ENCODE peak calls at places on chromosomes 4 and X, in five cellular contexts. M is left lung; S is naive thymus-derived CD4-positive, alpha-beta T cell; W is right cardiac atrium; P is epithelial cell of esophagus. N is an unnamed sample.

GRCh38 chr4:138460477-138460876 is 218.3 kb upstream of the SLC7A11 start:
- DNase-seq in W (no peak), M (no peak), P (no peak), S (no peak), N (no peak)

GRCh38 chrX:102712216-102712966 is at the start of gene GPRASP2:
- DNase-seq in S (no peak), P (peak), M (peak), W (peak), N (no peak)

GRCh38 chr4:23169598-23170311 is 477.0 kb downstream of the GBA3 start:
- DNase-seq in S (no peak), W (no peak), P (no peak), M (no peak), N (no peak)

GRCh38 chrX:47751670-47752069 is 85.0 kb upstream of the ZNF81 start:
- DNase-seq in M (peak), P (peak), W (no peak), S (no peak), N (peak)

GRCh38 chr4:144985536-144985935 is 112.5 kb downstream of the ANAPC10 start:
- DNase-seq in S (no peak), W (no peak), P (no peak), M (no peak), N (no peak)

GRCh38 chr4:3786196-3786869 is 20.1 kb downstream of the ADRA2C start:
- DNase-seq in W (no peak), M (no peak), S (no peak), P (no peak), N (no peak)

GRCh38 chr4:176001171-176002006 is 64.3 kb upstream of the WDR17 start:
- DNase-seq in M (peak), S (no peak), P (peak), W (peak), N (no peak)

GRCh38 chr4:27692098-27692679 is 831.5 kb downstream of the STIM2 start:
- DNase-seq in P (peak), M (no peak), S (no peak), W (no peak), N (peak)

GRCh38 chrX:38870386-38870895 is 69.2 kb downstream of the MID1IP1 start:
- DNase-seq in M (no peak), S (no peak), P (peak), W (no peak), N (no peak)

GRCh38 chr4:145732001-145732400 is 52.1 kb downstream of the C4orf51 start:
- DNase-seq in P (no peak), M (no peak), W (no peak), S (no peak), N (no peak)

GRCh38 chr4:185566425-185566824 is 31.1 kb upstream of the PDLIM3 start:
- DNase-seq in S (no peak), P (no peak), M (no peak), W (peak), N (no peak)

GRCh38 chr4:55157559-55158277 is 32.3 kb upstream of the KDR start:
- DNase-seq in S (no peak), M (no peak), P (no peak), W (no peak), N (no peak)

GRCh38 chrX:49767231-49767630 is 61.9 kb upstream of the PAGE4 start:
- DNase-seq in S (no peak), M (no peak), W (no peak), P (no peak), N (no peak)

GRCh38 chr4:158769175-158769831 is 477 bp downstream of the FNIP2 start:
- DNase-seq in M (peak), P (peak), S (peak), W (peak), N (peak)

GRCh38 chr4:176261481-176261880 is 7.5 kb downstream of the ASB5 start:
- DNase-seq in M (no peak), S (no peak), W (no peak), P (no peak), N (no peak)

GRCh38 chrX:9318761-9319160 is 146.1 kb upstream of the TBL1X start:
- DNase-seq in W (no peak), M (no peak), P (no peak), S (no peak), N (no peak)

GRCh38 chr4:13694256-13694655 is 66.7 kb upstream of the BOD1L1 start:
- DNase-seq in M (no peak), S (no peak), P (no peak), W (no peak), N (no peak)

GRCh38 chr4:76673361-76673760 is 224.6 kb downstream of the SOWAHB start:
- DNase-seq in M (no peak), P (no peak), S (no peak), W (no peak), N (no peak)

GRCh38 chrX:149512225-149512885 is 7.2 kb upstream of the IDS start:
- DNase-seq in W (peak), P (peak), S (peak), M (peak), N (peak)

GRCh38 chr4:15318621-15319348 is 109.0 kb upstream of the C1QTNF7 start:
- DNase-seq in P (peak), W (no peak), M (no peak), S (no peak), N (no peak)

GRCh38 chrX:135740683-135741149 is 27.3 kb downstream of the CT45A3 start:
- DNase-seq in W (no peak), S (no peak), M (peak), P (no peak), N (peak)

GRCh38 chr4:164617426-164617825 is 136.5 kb upstream of the SMIM31 start:
- DNase-seq in W (no peak), P (no peak), S (no peak), M (no peak), N (no peak)

GRCh38 chr4:127140306-127140705 is 492.5 kb upstream of the INTU start:
- DNase-seq in S (no peak), W (no peak), M (no peak), P (peak), N (no peak)

GRCh38 chrX:84175943-84176342 is 12.1 kb downstream of the RPS6KA6 start:
- DNase-seq in M (no peak), W (no peak), P (peak), S (no peak), N (no peak)

GRCh38 chrX:65488496-65488895 is 46.1 kb downstream of the LAS1L start:
- DNase-seq in P (no peak), S (no peak), W (no peak), M (no peak), N (no peak)

DNA sequence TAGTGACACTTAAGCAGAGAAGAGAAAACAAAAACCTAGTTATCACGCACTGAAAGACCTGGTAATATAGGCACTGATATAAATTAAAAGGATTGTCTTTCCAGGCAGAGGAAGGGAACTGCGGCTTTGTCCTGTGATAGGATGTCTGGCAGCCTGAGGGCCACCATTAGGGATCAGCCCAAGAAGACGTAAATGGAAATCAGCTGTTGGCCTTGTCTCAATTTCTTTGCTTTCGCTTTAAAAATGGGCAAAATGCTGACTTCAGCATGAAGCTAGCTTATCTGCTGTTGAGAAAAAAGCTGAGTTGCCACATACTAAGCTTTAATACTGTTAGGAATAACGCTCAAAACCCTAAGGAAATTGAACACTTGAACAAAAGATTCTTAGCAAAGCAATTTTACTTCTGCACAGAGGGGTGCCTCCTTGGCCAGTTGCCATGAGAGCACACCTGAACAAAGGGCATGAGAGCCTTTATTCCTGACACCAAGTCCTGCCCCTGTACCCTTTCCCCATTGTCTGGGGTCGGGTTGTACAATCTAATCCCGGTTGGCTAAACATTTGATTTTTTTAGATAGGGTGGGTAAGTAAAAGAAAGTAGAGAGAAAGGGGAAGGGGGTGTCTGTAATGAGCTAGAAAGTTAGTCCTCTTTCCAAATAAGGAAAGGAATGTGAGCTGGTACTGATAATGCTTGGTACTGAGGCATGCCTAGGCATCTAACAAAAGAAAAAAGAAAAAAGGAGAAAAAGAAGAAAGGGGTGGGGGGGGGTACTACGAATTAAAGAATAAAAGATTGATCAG is 85.2 kb upstream of the UCP1 start:
- DNase-seq in S (no peak), W (no peak), M (no peak), P (no peak), N (no peak)
- H3K4me3 ChIP-seq in S (no peak), W (peak), M (no peak), P (no peak), N (no peak)

GRCh38 chr4:87071401-87071800 is 136.6 kb downstream of the AFF1 start:
- DNase-seq in P (no peak), M (no peak), S (no peak), W (no peak), N (no peak)

GRCh38 chr4:87073187-87073569 is 138.4 kb downstream of the AFF1 start:
- DNase-seq in M (no peak), W (no peak), S (no peak), P (no peak), N (no peak)

GRCh38 chr4:87076690-87077358 is 142.0 kb downstream of the AFF1 start:
- DNase-seq in P (no peak), M (no peak), S (no peak), W (no peak), N (no peak)

GRCh38 chr4:87075876-87076275 is 141.1 kb downstream of the AFF1 start:
- DNase-seq in S (no peak), M (no peak), W (no peak), P (no peak), N (no peak)

DNA sequence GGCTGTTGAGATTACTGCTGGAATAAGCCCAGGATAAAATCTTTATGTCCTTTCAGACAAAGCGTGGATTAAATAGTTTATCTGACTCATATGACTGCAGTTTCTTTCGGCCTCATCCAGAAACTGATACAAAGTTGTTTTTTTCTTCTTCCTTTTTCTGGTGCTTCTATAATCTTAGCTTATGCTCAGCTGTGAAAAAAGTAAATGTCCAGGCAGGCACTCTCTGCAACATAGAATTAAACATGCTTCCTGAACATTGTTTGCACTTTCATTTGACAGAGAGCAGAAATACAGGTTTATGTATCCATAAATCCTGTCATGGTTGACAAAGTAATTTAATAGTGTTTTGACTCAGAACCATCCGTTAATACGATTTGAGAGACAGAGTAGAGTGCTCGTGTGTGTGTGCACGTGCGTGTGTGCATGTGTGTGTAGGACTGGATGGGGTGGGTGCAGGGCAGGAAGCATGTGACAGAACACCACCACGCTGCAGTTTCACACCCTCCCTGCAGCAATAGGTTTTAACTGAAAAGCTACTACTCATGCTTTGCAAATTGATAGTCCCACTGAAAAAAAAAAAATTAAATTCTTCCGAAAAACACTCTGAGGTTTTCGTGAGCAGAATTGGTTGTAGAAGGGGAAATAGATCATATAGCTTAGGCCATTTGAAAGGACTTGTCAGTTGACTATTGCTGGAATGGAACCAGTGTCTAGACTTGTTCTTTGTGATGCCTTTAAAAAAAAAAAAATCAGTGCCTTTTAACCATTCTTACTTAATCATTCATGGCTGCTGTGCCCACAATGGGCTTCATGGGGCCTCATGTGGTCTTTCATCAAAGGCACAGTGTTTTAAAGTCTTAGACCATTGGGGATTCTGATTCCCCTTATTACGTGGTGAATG is 139.0 kb downstream of the AFF1 start:
- DNase-seq in W (no peak), P (peak), M (no peak), S (peak), N (peak)
- H3K4me3 ChIP-seq in W (no peak), P (no peak), M (no peak), S (peak), N (no peak)

GRCh38 chr4:96295143-96295763 is 455.4 kb downstream of the PDHA2 start:
- DNase-seq in S (no peak), M (no peak), W (no peak), P (no peak), N (no peak)

GRCh38 chr4:96293806-96294205 is 453.9 kb downstream of the PDHA2 start:
- DNase-seq in W (no peak), S (no peak), P (peak), M (no peak), N (no peak)
- H3K4me3 ChIP-seq in W (no peak), S (no peak), P (no peak), M (no peak), N (no peak)

DNA sequence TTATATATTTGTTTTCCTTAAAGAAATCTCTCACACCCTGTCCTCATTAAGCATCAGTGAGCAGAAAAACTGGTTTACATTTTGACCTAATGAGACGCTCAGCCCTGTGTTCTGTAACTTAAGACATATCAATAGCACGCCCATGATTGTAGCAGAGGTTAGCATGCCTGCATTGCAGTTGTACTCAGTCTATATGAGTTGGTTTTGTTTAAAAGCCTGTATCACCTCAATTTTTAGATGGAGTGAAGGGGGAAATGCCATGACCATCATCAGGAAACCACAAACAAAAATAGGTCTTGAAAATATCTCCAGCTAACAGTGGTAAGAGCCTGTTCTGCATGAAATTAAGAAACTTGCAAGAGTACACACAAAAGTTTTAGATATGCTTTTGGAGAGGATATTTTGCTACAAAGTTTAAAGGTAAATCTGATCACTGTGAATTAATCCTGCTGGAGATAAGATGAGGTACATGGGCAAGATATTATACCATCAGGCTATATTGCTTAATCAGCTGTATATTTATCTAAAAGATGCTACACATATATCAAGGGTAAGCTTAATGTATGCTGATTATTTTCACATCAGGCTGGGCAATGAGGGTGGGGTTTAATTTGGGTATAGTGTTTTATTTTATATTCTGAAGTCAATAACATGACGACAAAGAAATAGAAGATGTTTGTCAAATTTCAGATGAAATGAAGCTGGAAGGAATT is 13.1 kb upstream of the COQ2 start:
- DNase-seq in S (no peak), P (peak), W (no peak), M (no peak), N (no peak)
- H3K4me3 ChIP-seq in S (no peak), P (no peak), W (no peak), M (no peak), N (no peak)